ENCODE peak calls at places on chromosome 5, in seven cellular contexts. One of them, this sample, is unnamed.

GRCh38 chr5:115961413-115962238 is 649 bp upstream of the LVRN start:
- DNase-seq in activated naive CD4-positive, alpha-beta T cell: no peak
- DNase-seq in kidney tubule cell: no peak
- DNase-seq in mammary epithelial cell: no peak
- DNase-seq in DMS153: no peak
- DNase-seq in A549: no peak
- DNase-seq in brain microvascular endothelial cell: no peak
- DNase-seq in this sample: no peak

GRCh38 chr5:140632366-140633080 is 452 bp downstream of the CD14 start:
- DNase-seq in activated naive CD4-positive, alpha-beta T cell: peak
- DNase-seq in kidney tubule cell: peak
- DNase-seq in mammary epithelial cell: peak
- DNase-seq in DMS153: no peak
- DNase-seq in A549: no peak
- DNase-seq in brain microvascular endothelial cell: peak
- DNase-seq in this sample: no peak

GRCh38 chr5:156375895-156376495 is 49.0 kb downstream of the SGCD start:
- DNase-seq in activated naive CD4-positive, alpha-beta T cell: no peak
- DNase-seq in kidney tubule cell: no peak
- DNase-seq in mammary epithelial cell: no peak
- DNase-seq in DMS153: no peak
- DNase-seq in A549: no peak
- DNase-seq in brain microvascular endothelial cell: no peak
- DNase-seq in this sample: no peak

GRCh38 chr5:10702040-10702629 is 58.9 kb downstream of the DAP start:
- DNase-seq in activated naive CD4-positive, alpha-beta T cell: no peak
- DNase-seq in kidney tubule cell: peak
- DNase-seq in mammary epithelial cell: peak
- DNase-seq in DMS153: no peak
- DNase-seq in A549: no peak
- DNase-seq in brain microvascular endothelial cell: peak
- DNase-seq in this sample: peak

GRCh38 chr5:100519075-100519474 is 16.1 kb upstream of the FAM174A start:
- DNase-seq in activated naive CD4-positive, alpha-beta T cell: no peak
- DNase-seq in kidney tubule cell: no peak
- DNase-seq in mammary epithelial cell: no peak
- DNase-seq in DMS153: no peak
- DNase-seq in A549: no peak
- DNase-seq in brain microvascular endothelial cell: no peak
- DNase-seq in this sample: no peak

GRCh38 chr5:171945476-171945875 is 61.0 kb downstream of the FBXW11 start:
- DNase-seq in activated naive CD4-positive, alpha-beta T cell: no peak
- DNase-seq in kidney tubule cell: no peak
- DNase-seq in mammary epithelial cell: no peak
- DNase-seq in DMS153: no peak
- DNase-seq in A549: no peak
- DNase-seq in brain microvascular endothelial cell: no peak
- DNase-seq in this sample: no peak

GRCh38 chr5:68007446-68007845 is 208.1 kb upstream of the PIK3R1 start:
- DNase-seq in activated naive CD4-positive, alpha-beta T cell: no peak
- DNase-seq in kidney tubule cell: no peak
- DNase-seq in mammary epithelial cell: peak
- DNase-seq in DMS153: no peak
- DNase-seq in A549: no peak
- DNase-seq in brain microvascular endothelial cell: peak
- DNase-seq in this sample: peak

GRCh38 chr5:32068561-32068960 is 105.6 kb downstream of the GOLPH3 start:
- DNase-seq in activated naive CD4-positive, alpha-beta T cell: no peak
- DNase-seq in kidney tubule cell: no peak
- DNase-seq in mammary epithelial cell: no peak
- DNase-seq in DMS153: no peak
- DNase-seq in A549: no peak
- DNase-seq in brain microvascular endothelial cell: no peak
- DNase-seq in this sample: no peak

GRCh38 chr5:136036293-136036911 is 7.6 kb downstream of the TGFBI start:
- DNase-seq in activated naive CD4-positive, alpha-beta T cell: no peak
- DNase-seq in kidney tubule cell: no peak
- DNase-seq in mammary epithelial cell: no peak
- DNase-seq in DMS153: no peak
- DNase-seq in A549: no peak
- DNase-seq in brain microvascular endothelial cell: no peak
- DNase-seq in this sample: no peak

GRCh38 chr5:463952-464351 is 21.0 kb downstream of the EXOC3 start:
- DNase-seq in activated naive CD4-positive, alpha-beta T cell: peak
- DNase-seq in kidney tubule cell: no peak
- DNase-seq in mammary epithelial cell: no peak
- DNase-seq in DMS153: no peak
- DNase-seq in A549: no peak
- DNase-seq in brain microvascular endothelial cell: no peak
- DNase-seq in this sample: no peak

GRCh38 chr5:55176176-55176818 is 3.3 kb upstream of the CDC20B start:
- DNase-seq in activated naive CD4-positive, alpha-beta T cell: no peak
- DNase-seq in kidney tubule cell: peak
- DNase-seq in mammary epithelial cell: peak
- DNase-seq in DMS153: peak
- DNase-seq in A549: peak
- DNase-seq in brain microvascular endothelial cell: no peak
- DNase-seq in this sample: peak